ENCODE peak calls at places on chromosomes 5 and 9, in five cellular contexts. J is fibroblast of the aortic adventitia, H is GM10248, D is mucosa of descending colon, G is neural progenitor cell. Q is an unnamed sample.
A peak's percentile ranks its signal among the peaks of the same experiment; 100 is the strongest.

GRCh38 chr5:132017738-132018625 is 6.5 kb upstream of the ACSL6 start:
- DNase-seq in J (no peak), H (no peak), D (no peak), G (no peak), Q (no peak)

GRCh38 chr9:91429501-91429900 is 5.9 kb upstream of the NFIL3 start:
- DNase-seq in J (no peak), H (no peak), D (no peak), G (no peak), Q (no peak)

GRCh38 chr5:133981714-133982113 is 13.3 kb upstream of the C5orf15 start:
- DNase-seq in J (no peak), H (no peak), D (no peak), G (no peak), Q (no peak)

GRCh38 chr9:19241728-19242127 is 11.2 kb downstream of the DENND4C start:
- DNase-seq in J (no peak), H (no peak), D (no peak), G (no peak), Q (no peak)

GRCh38 chr9:14057347-14058077 is 256.4 kb downstream of the NFIB start:
- DNase-seq in J (no peak), H (no peak), D (no peak), G (no peak), Q (no peak)

GRCh38 chr5:124104344-124104743 is 592.4 kb downstream of the CSNK1G3 start:
- DNase-seq in J (no peak), H (no peak), D (no peak), G (no peak), Q (no peak)

GRCh38 chr5:125595095-125595494 is 828.1 kb upstream of the GRAMD2B start:
- DNase-seq in J (peak; percentile 77), H (no peak), D (peak; percentile 49), G (no peak), Q (no peak)

GRCh38 chr9:9257999-9258398 is 1354.8 kb downstream of the PTPRD start:
- DNase-seq in J (no peak), H (no peak), D (no peak), G (no peak), Q (no peak)

GRCh38 chr9:88013051-88013450 is 38.7 kb upstream of the CDK20 start:
- DNase-seq in J (no peak), H (no peak), D (no peak), G (peak; percentile 24), Q (no peak)

GRCh38 chr5:181164076-181164952 is 16.9 kb downstream of the OR2V2 start:
- DNase-seq in J (peak; percentile 31), H (no peak), D (no peak), G (peak; percentile 23), Q (no peak)

GRCh38 chr9:79637180-79637925 is 65.6 kb downstream of the TLE4 start:
- DNase-seq in J (no peak), H (no peak), D (no peak), G (no peak), Q (no peak)

GRCh38 chr9:112680731-112681402 is 37.0 kb downstream of the INIP start:
- DNase-seq in J (no peak), H (no peak), D (no peak), G (peak; percentile 4), Q (no peak)

GRCh38 chr5:137304227-137304874 is 194.8 kb downstream of the SPOCK1 start:
- DNase-seq in J (no peak), H (no peak), D (peak; percentile 78), G (no peak), Q (no peak)

GRCh38 chr5:18114161-18114802 is 480.0 kb downstream of the TAF11L14 start:
- DNase-seq in J (no peak), H (no peak), D (no peak), G (no peak), Q (no peak)

GRCh38 chr9:134626576-134627416 is 14.8 kb upstream of the COL5A1 start:
- DNase-seq in J (no peak), H (no peak), D (no peak), G (no peak), Q (no peak)

GRCh38 chr5:147508711-147509040 is 1.2 kb downstream of the DPYSL3 start:
- DNase-seq in J (peak; percentile 40), H (no peak), D (no peak), G (no peak), Q (no peak)

GRCh38 chr5:142644640-142645361 is 41.1 kb downstream of the FGF1 start:
- DNase-seq in J (peak; percentile 100), H (no peak), D (no peak), G (no peak), Q (no peak)

GRCh38 chr9:107299437-107299836 is 16.4 kb downstream of the RAD23B start:
- DNase-seq in J (no peak), H (no peak), D (no peak), G (no peak), Q (no peak)
- TF ChIP-seq CTCF in J (no peak), H (no peak), D (no peak), G (no peak), Q (peak; percentile 29)

GRCh38 chr5:95261369-95262175 is 23.3 kb downstream of the MCTP1 start:
- DNase-seq in J (peak; percentile 73), H (peak; percentile 28), D (peak; percentile 23), G (no peak), Q (no peak)
- TF ChIP-seq CTCF in J (peak; percentile 67), H (peak; percentile 47), D (no peak), G (peak; percentile 57), Q (peak; percentile 43)

GRCh38 chr5:71457106-71457505 is 1.7 kb downstream of the BDP1 start:
- DNase-seq in J (no peak), H (no peak), D (no peak), G (no peak), Q (no peak)

GRCh38 chr5:71454913-71455312 is 538 bp upstream of the BDP1 start:
- DNase-seq in J (no peak), H (no peak), D (no peak), G (no peak), Q (no peak)

GRCh38 chr5:71455427-71456361 is at the start of gene BDP1:
- DNase-seq in J (peak; percentile 93), H (peak; percentile 94), D (peak; percentile 99), G (peak; percentile 96), Q (peak; percentile 91)

GRCh38 chr5:71452876-71453275 is 2.6 kb upstream of the BDP1 start:
- DNase-seq in J (no peak), H (no peak), D (no peak), G (no peak), Q (no peak)

DNA sequence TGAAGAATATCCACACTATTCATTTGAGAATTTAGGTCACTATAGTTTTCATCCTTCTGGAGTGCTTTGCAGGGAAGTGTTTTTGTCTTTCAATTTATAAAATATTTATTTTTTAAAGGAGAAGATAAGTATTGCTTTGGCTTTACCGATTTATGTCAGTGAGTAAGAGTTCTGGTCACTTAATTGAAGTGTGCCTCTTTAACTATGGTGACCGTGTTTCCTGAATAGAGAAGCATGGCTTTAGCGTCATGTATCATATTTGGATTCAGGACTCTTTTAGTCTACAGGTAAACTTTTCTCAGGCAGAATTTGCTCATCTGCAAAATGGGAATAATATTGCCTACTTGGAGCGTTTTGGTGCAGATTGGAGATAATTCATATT is 902 bp downstream of the BDP1 start:
- DNase-seq in J (no peak), H (no peak), D (no peak), G (no peak), Q (no peak)
- TF ChIP-seq CTCF in J (no peak), H (no peak), D (no peak), G (no peak), Q (no peak)

DNA sequence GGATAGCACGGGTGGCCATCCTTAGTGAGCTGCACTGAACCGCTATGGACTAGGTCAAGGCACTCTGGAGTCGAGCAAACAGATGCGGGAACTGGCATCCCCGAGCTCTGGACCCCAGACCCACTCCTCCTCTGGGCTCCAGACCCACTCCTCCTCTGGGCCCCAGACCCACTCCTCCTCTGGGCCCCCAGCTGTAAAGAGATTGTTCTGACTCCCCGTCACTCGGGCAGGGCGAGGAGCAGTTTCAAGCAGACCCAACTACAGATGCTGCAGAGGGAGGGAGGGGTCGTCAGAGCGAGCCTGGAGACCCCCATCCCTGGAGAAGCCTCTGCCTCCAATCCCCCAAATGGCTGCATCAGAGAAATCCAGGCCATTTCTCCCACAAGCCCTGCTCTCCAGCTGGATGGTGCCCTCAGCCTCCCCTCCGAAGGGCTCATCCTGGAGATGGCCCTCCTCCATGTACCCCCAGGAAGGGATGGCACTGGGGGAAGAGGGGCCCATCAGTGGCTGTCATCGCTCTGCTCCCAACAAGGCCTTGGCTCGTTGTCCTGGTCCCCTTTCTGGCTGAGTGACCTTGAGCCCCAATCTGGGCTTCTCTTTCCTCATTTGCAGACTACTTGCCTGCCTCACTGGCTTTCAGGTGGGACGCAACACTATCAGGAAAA is 38.7 kb downstream of the DUSP1 start:
- DNase-seq in J (no peak), H (no peak), D (no peak), G (no peak), Q (no peak)
- TF ChIP-seq CTCF in J (no peak), H (no peak), D (no peak), G (no peak), Q (no peak)